ENCODE peak calls at places on chromosomes 4 and X, in four cellular contexts. E is GM12878, L is HepG2, Q is H1. H is an unnamed sample.

GRCh38 chrX:40245411-40246140 is 147.8 kb upstream of the BCOR start:
- DNase-seq in E (no peak), L (no peak), Q (no peak), H (no peak)

GRCh38 chr4:13160906-13161305 is 323.2 kb downstream of the RAB28 start:
- DNase-seq in L (no peak), E (no peak), Q (no peak), H (no peak)

GRCh38 chr4:152090543-152090942 is 329.7 kb upstream of the GATB start:
- DNase-seq in Q (no peak), E (no peak), L (no peak), H (peak)

GRCh38 chr4:184283659-184284335 is 66.1 kb upstream of the ENPP6 start:
- DNase-seq in Q (no peak), L (no peak), E (no peak), H (no peak)

GRCh38 chr4:121990489-121990888 is 38.6 kb upstream of the TRPC3 start:
- DNase-seq in E (no peak), L (no peak), Q (no peak), H (no peak)

GRCh38 chrX:23656684-23657083 is 10.6 kb upstream of the PRDX4 start:
- DNase-seq in Q (no peak), L (no peak), E (no peak), H (no peak)

GRCh38 chr4:88219099-88219498 is 60.7 kb upstream of the ABCG2 start:
- DNase-seq in L (peak), E (no peak), Q (no peak), H (peak)

GRCh38 chr4:83947111-83947510 is 411.2 kb downstream of the GPAT3 start:
- DNase-seq in E (no peak), L (no peak), Q (no peak), H (no peak)

GRCh38 chr4:86032476-86033022 is 327.3 kb downstream of the MAPK10 start:
- DNase-seq in E (no peak), Q (no peak), L (no peak), H (no peak)

GRCh38 chr4:113834302-113834701 is 72.8 kb upstream of the CAMK2D start:
- DNase-seq in E (no peak), L (no peak), Q (no peak), H (no peak)

GRCh38 chr4:142126890-142127497 is 490.6 kb downstream of the IL15 start:
- DNase-seq in Q (peak), L (peak), E (peak), H (peak)

GRCh38 chrX:9429767-9430166 is 35.1 kb upstream of the TBL1X start:
- DNase-seq in Q (no peak), L (no peak), E (no peak), H (no peak)

GRCh38 chrX:530726-531610 is 99.6 kb upstream of the SHOX start:
- DNase-seq in Q (no peak), L (no peak), E (no peak), H (no peak)

GRCh38 chrX:153032397-153033118 is 23.7 kb upstream of the PNMA3 start:
- DNase-seq in L (peak), Q (peak), E (no peak), H (no peak)

GRCh38 chr4:8434251-8435073 is 6.1 kb downstream of the ACOX3 start:
- DNase-seq in E (no peak), L (no peak), Q (no peak), H (no peak)

GRCh38 chrX:151712253-151712652 is 3.6 kb upstream of the FATE1 start:
- DNase-seq in Q (no peak), E (no peak), L (no peak), H (no peak)

GRCh38 chr4:103095080-103095479 is 4.6 kb downstream of the BDH2 start:
- DNase-seq in L (peak), Q (no peak), E (no peak), H (no peak)

GRCh38 chr4:153402366-153402765 is 57.9 kb downstream of the MND1 start:
- DNase-seq in Q (no peak), E (no peak), L (no peak), H (no peak)

DNA sequence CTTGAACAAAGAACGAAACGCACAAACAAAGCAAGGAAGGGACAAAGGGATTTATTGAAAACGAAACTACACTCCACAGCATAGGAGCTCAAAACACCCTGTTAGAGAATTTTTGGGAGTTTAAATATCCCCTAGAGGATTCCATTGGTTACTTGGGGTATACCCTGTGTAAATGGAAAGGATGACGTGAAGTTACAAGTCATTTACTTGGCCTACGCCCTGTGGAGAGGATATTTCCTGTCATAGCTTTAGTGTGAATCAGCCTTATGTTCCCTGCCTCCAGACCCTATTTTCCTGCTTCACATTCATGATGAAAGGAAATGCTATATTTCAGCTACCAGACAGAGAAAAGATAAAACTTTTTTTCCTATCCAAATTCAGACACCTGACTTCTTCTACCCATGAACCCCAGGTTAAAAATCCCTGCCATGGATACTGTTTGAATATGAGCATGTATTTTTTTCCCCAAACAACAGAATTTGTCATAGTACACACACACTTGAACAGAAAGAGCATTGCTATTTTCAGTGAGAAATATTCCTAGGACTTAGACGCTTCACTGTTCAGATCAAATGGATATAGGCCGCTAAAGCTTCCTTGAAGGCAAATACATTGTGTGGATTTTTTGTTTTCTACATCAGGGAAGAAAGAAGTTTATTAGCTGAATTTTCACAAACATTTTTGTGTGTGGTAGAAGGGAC is 20.4 kb downstream of the PIN4 start:
- DNase-seq in Q (no peak), E (no peak), L (no peak), H (no peak)
- TF ChIP-seq SUZ12 in Q (no peak), E (no peak), L (no peak), H (no peak)

DNA sequence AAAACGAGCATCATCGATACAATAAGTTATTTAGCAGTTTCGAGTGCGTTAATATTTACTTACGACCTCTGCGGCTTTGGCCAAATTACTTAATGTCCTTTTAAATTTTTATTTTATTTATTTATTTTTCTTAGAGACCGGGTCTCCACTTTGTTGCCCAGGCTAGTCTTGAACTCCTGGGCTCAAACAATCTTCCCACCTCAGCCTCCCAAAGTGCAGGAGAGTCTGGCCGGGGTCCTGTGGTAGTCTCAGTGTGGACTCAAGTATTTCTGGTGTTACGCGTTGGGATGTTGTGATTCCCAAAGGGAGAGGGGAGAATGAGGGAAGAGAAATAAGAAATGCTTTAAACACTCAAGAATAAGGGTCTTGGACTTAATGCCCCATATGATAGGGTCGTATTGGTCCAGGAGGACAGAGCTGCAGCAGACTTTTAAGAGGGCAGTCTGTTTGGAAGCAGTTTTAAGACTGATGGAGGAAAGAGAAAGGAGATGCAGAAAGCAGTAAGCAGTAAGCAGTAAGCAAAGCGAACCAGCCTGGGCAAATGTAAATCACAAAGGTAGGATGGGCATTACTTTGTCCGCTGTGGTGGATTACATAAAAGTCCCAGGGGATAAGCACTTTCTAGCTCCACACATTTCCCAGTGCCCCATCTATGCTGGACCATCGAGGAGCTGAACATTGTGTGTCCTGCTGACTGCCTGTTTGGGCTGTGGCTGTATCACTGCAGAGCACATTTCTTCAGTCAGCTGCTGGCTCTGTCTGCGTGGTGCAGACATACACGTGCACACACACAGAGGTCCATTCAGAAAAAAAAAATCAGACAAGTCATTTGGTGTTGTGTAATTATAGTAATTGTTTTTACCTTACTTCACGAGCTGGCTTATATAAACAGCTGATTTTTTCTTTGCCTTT is 767 bp upstream of the PDLIM3 start:
- DNase-seq in Q (no peak), L (no peak), E (no peak), H (no peak)
- TF ChIP-seq ZNF274 in Q (no peak), L (no peak), E (no peak), H (no peak)

GRCh38 chrX:81202989-81203388 is 1.1 kb downstream of the SH3BGRL start:
- DNase-seq in Q (no peak), E (no peak), L (no peak), H (no peak)

GRCh38 chrX:81202413-81202794 is 502 bp downstream of the SH3BGRL start:
- DNase-seq in Q (no peak), L (no peak), E (no peak), H (no peak)

GRCh38 chrX:81206471-81206870 is 4.6 kb downstream of the SH3BGRL start:
- DNase-seq in E (no peak), Q (no peak), L (no peak), H (no peak)

GRCh38 chrX:81201692-81202412 is at the start of the genes HMGN5 and SH3BGRL:
- DNase-seq in E (peak), L (peak), Q (peak), H (peak)
- TF ChIP-seq SUZ12 in E (no peak), L (no peak), Q (no peak), H (no peak)

DNA sequence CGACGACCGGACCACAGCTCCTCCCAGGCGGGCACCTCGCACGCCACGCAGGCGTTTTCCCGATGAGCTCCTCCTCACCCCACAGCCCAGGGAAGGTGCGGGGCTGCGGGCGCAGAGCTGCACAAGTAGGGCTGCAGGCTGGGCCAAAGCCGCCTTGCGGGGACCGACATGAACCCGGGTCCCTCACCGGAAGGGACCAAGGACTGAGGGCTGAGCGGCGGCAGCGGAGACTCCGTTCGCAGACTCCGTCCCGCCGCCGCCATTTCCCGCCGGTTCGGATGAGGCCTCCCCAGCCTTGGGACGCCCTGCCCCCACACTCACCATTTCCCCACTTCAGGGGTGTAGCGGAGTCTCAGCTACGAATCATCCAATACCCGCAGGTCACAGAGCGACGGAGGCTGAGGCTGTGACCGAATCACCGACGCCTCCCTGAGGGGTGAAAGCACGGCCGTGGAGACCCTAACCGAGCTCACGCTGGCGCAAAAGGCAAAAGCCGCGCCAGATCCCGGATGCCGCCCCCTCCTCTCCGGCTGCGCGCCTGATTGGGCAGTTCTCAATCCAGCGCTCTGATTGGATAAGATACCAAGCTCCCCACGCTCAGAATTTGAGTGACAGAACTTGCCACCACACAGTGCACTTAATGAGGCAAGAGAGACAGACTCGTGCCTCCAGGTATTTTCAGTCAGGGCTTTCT is at the start of gene ZNF732:
- DNase-seq in L (no peak), Q (peak), E (no peak), H (peak)
- TF ChIP-seq ZNF274 in L (no peak), Q (no peak), E (no peak), H (no peak)

DNA sequence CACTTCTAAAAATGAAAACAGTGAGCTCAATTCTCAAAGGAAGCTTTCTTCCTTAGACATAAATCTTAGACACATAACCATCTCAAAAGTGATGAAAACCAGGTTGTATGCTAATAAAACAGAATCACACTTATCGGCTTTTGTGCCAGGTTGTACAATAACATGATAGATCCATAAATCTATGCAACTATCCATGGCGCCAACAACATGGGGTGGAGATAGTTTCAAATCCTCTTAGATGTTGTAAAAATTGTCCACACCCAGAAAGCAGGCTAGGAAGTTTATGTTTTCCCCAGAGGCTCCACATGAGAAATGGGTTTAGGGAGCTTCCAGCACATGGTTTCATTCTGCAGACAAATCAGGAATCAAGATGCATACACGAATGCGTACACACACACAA is 165.3 kb upstream of the MAP3K15 start:
- DNase-seq in L (no peak), E (no peak), Q (no peak), H (no peak)
- TF ChIP-seq SUZ12 in L (no peak), E (no peak), Q (no peak), H (no peak)

GRCh38 chrX:20427173-20427770 is 160.6 kb upstream of the RPS6KA3 start:
- DNase-seq in Q (no peak), L (no peak), E (no peak), H (no peak)
- TF ChIP-seq ZNF274 in Q (no peak), L (no peak), E (no peak), H (no peak)

GRCh38 chr4:94395541-94395940 is 52.9 kb upstream of the HPGDS start:
- DNase-seq in L (no peak), E (no peak), Q (no peak), H (no peak)

GRCh38 chr4:94389595-94390290 is 47.1 kb upstream of the HPGDS start:
- DNase-seq in Q (no peak), L (no peak), E (no peak), H (no peak)

DNA sequence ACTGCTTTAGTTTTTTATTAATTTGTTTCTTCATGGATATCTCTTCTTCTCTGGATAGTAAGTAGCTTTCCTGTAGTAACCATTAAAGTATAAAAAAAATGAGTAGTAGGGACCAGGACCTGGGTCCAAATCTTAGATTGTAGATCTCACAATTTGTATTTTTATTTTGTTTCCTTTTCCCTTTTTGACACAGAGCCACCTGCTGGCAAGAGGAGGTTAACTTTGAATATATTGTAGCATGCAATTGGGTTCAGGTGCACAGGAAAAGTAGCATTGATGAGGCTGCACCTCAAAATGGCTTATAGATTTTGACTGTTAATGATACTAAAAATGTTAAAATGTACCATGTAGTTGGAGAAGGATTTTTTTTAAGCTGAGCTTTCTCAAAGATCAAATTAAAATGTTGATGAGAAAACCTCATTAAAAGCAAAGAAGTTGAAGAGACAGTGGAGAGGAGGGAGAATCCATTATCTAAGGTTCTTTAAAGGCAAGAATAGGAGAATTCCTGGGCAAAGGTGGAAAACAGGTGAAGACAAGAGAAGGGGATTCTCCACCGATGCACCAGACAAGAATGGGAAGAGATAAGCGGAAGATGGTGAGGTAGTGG is 48.3 kb upstream of the HPGDS start:
- DNase-seq in E (no peak), L (peak), Q (no peak), H (no peak)
- TF ChIP-seq SUZ12 in E (no peak), L (no peak), Q (no peak), H (no peak)

H was measured in NT2/D1.